ENCODE peak calls at places on chromosomes 7 and 10, in seven cellular contexts. One of them, this sample, is unnamed.

GRCh38 chr10:122368502-122369254 is 5.8 kb upstream of the PLEKHA1 start:
- DNase-seq in fibroblast of lung: no peak
- DNase-seq in astrocyte of the spinal cord: no peak
- DNase-seq in fibroblast of pulmonary artery: peak; percentile 20
- DNase-seq in HFF-Myc: no peak
- DNase-seq in colonic mucosa: peak; percentile 10
- DNase-seq in heart right ventricle: peak; percentile 26
- DNase-seq in this sample: no peak

GRCh38 chr7:157037635-157038034 is 27.2 kb upstream of the MNX1 start:
- DNase-seq in fibroblast of lung: no peak
- DNase-seq in astrocyte of the spinal cord: no peak
- DNase-seq in fibroblast of pulmonary artery: no peak
- DNase-seq in HFF-Myc: no peak
- DNase-seq in colonic mucosa: no peak
- DNase-seq in heart right ventricle: no peak
- DNase-seq in this sample: no peak

GRCh38 chr7:44548893-44549292 is 7.8 kb upstream of the NPC1L1 start:
- DNase-seq in fibroblast of lung: no peak
- DNase-seq in astrocyte of the spinal cord: no peak
- DNase-seq in fibroblast of pulmonary artery: no peak
- DNase-seq in HFF-Myc: no peak
- DNase-seq in colonic mucosa: no peak
- DNase-seq in heart right ventricle: no peak
- DNase-seq in this sample: no peak

GRCh38 chr10:27820637-27821036 is 75.0 kb upstream of the MKX start:
- DNase-seq in fibroblast of lung: no peak
- DNase-seq in astrocyte of the spinal cord: no peak
- DNase-seq in fibroblast of pulmonary artery: no peak
- DNase-seq in HFF-Myc: no peak
- DNase-seq in colonic mucosa: no peak
- DNase-seq in heart right ventricle: no peak
- DNase-seq in this sample: peak; percentile 8

GRCh38 chr10:13690281-13690825 is 103.6 kb downstream of the PRPF18 start:
- DNase-seq in fibroblast of lung: no peak
- DNase-seq in astrocyte of the spinal cord: peak; percentile 75
- DNase-seq in fibroblast of pulmonary artery: no peak
- DNase-seq in HFF-Myc: no peak
- DNase-seq in colonic mucosa: no peak
- DNase-seq in heart right ventricle: no peak
- DNase-seq in this sample: no peak

GRCh38 chr7:83655951-83656556 is 7.1 kb upstream of the SEMA3E start:
- DNase-seq in fibroblast of lung: peak; percentile 78
- DNase-seq in astrocyte of the spinal cord: peak; percentile 64
- DNase-seq in fibroblast of pulmonary artery: peak; percentile 75
- DNase-seq in HFF-Myc: no peak
- DNase-seq in colonic mucosa: peak; percentile 36
- DNase-seq in heart right ventricle: no peak
- DNase-seq in this sample: peak; percentile 14

GRCh38 chr7:127844707-127845331 is 186.4 kb downstream of the LRRC4 start:
- DNase-seq in fibroblast of lung: peak; percentile 23
- DNase-seq in astrocyte of the spinal cord: peak; percentile 47
- DNase-seq in fibroblast of pulmonary artery: peak; percentile 49
- DNase-seq in HFF-Myc: no peak
- DNase-seq in colonic mucosa: peak; percentile 55
- DNase-seq in heart right ventricle: peak; percentile 27
- DNase-seq in this sample: peak; percentile 9

GRCh38 chr7:117479480-117480224 is at the start of gene CFTR:
- DNase-seq in fibroblast of lung: no peak
- DNase-seq in astrocyte of the spinal cord: no peak
- DNase-seq in fibroblast of pulmonary artery: no peak
- DNase-seq in HFF-Myc: no peak
- DNase-seq in colonic mucosa: peak; percentile 78
- DNase-seq in heart right ventricle: peak; percentile 2
- DNase-seq in this sample: no peak

GRCh38 chr10:128062837-128063563 is 63.2 kb downstream of the MKI67 start:
- DNase-seq in fibroblast of lung: no peak
- DNase-seq in astrocyte of the spinal cord: no peak
- DNase-seq in fibroblast of pulmonary artery: peak; percentile 19
- DNase-seq in HFF-Myc: no peak
- DNase-seq in colonic mucosa: no peak
- DNase-seq in heart right ventricle: peak; percentile 55
- DNase-seq in this sample: no peak

GRCh38 chr10:44853148-44853734 is 57.9 kb upstream of the TMEM72 start:
- DNase-seq in fibroblast of lung: peak; percentile 58
- DNase-seq in astrocyte of the spinal cord: peak; percentile 30
- DNase-seq in fibroblast of pulmonary artery: peak; percentile 74
- DNase-seq in HFF-Myc: no peak
- DNase-seq in colonic mucosa: no peak
- DNase-seq in heart right ventricle: no peak
- DNase-seq in this sample: no peak

GRCh38 chr10:15035385-15036301 is 8.1 kb upstream of the OLAH start:
- DNase-seq in fibroblast of lung: peak; percentile 88
- DNase-seq in astrocyte of the spinal cord: peak; percentile 93
- DNase-seq in fibroblast of pulmonary artery: peak; percentile 29
- DNase-seq in HFF-Myc: peak; percentile 40
- DNase-seq in colonic mucosa: no peak
- DNase-seq in heart right ventricle: peak; percentile 14
- DNase-seq in this sample: peak; percentile 37

GRCh38 chr7:149635561-149636329 is 137.6 kb downstream of the ZNF467 start:
- DNase-seq in fibroblast of lung: no peak
- DNase-seq in astrocyte of the spinal cord: no peak
- DNase-seq in fibroblast of pulmonary artery: no peak
- DNase-seq in HFF-Myc: no peak
- DNase-seq in colonic mucosa: no peak
- DNase-seq in heart right ventricle: no peak
- DNase-seq in this sample: no peak

GRCh38 chr10:128211953-128212727 is 85.9 kb upstream of the MKI67 start:
- DNase-seq in fibroblast of lung: peak; percentile 54
- DNase-seq in astrocyte of the spinal cord: peak; percentile 37
- DNase-seq in fibroblast of pulmonary artery: peak; percentile 67
- DNase-seq in HFF-Myc: peak; percentile 11
- DNase-seq in colonic mucosa: peak; percentile 89
- DNase-seq in heart right ventricle: peak; percentile 73
- DNase-seq in this sample: peak; percentile 9

DNA sequence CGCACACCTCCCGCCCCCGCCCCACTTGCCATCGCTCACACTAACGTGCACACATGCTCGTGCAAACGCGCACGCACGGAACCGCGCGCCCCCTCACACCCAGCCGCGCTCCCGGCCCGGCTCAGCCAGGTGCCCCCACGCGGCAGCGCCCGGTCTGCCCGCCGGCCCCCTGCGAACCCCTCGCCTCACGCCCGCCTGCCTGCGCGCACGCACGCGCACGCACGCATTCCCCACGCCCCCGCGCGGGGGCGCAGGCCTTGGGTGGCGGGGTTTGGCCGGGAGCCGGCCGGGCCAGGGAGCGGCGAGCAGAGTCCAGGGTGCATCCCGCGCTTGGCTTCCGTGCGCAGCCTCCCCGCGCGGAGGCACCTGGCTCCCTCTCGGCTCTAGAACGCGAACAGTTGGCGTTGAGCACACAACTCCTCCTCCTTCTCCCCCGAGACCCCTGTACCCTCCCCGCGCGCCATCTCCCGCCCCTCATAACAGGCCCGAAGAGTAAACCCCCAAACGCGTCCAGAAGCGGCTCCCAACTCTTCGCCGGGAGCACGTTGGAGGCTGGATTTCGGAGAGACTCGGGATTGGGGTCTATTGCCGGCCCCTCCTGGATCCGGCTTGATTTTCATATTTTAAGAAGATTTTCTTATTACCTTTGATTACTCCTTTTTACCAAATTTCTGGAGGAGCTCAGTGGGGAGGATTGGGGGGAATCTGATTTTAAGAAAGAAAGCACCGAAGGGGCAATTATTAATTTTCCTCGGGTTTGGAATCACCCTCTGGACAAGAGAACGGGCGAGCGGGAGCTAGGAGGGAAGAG is 546 bp upstream of the SORCS3 start:
- DNase-seq in fibroblast of lung: no peak
- DNase-seq in astrocyte of the spinal cord: peak; percentile 14
- DNase-seq in fibroblast of pulmonary artery: no peak
- DNase-seq in HFF-Myc: no peak
- DNase-seq in colonic mucosa: no peak
- DNase-seq in heart right ventricle: no peak
- DNase-seq in this sample: no peak
- TF ChIP-seq CTCF in fibroblast of lung: no peak
- TF ChIP-seq CTCF in astrocyte of the spinal cord: no peak
- TF ChIP-seq CTCF in fibroblast of pulmonary artery: no peak
- TF ChIP-seq CTCF in HFF-Myc: no peak
- TF ChIP-seq CTCF in colonic mucosa: no peak
- TF ChIP-seq CTCF in heart right ventricle: no peak
- TF ChIP-seq CTCF in this sample: no peak

GRCh38 chr10:34641147-34641912 is 173.8 kb downstream of the PARD3 start:
- DNase-seq in fibroblast of lung: no peak
- DNase-seq in astrocyte of the spinal cord: no peak
- DNase-seq in fibroblast of pulmonary artery: no peak
- DNase-seq in HFF-Myc: no peak
- DNase-seq in colonic mucosa: peak; percentile 37
- DNase-seq in heart right ventricle: no peak
- DNase-seq in this sample: no peak

GRCh38 chr10:34644245-34644644 is 170.9 kb downstream of the PARD3 start:
- DNase-seq in fibroblast of lung: no peak
- DNase-seq in astrocyte of the spinal cord: no peak
- DNase-seq in fibroblast of pulmonary artery: no peak
- DNase-seq in HFF-Myc: no peak
- DNase-seq in colonic mucosa: no peak
- DNase-seq in heart right ventricle: no peak
- DNase-seq in this sample: no peak

GRCh38 chr10:34638405-34639054 is 176.6 kb downstream of the PARD3 start:
- DNase-seq in fibroblast of lung: peak; percentile 92
- DNase-seq in astrocyte of the spinal cord: peak; percentile 84
- DNase-seq in fibroblast of pulmonary artery: peak; percentile 94
- DNase-seq in HFF-Myc: peak; percentile 57
- DNase-seq in colonic mucosa: peak; percentile 88
- DNase-seq in heart right ventricle: peak; percentile 85
- DNase-seq in this sample: peak; percentile 40

GRCh38 chr10:34643620-34644019 is 171.5 kb downstream of the PARD3 start:
- DNase-seq in fibroblast of lung: no peak
- DNase-seq in astrocyte of the spinal cord: no peak
- DNase-seq in fibroblast of pulmonary artery: no peak
- DNase-seq in HFF-Myc: no peak
- DNase-seq in colonic mucosa: no peak
- DNase-seq in heart right ventricle: no peak
- DNase-seq in this sample: no peak

DNA sequence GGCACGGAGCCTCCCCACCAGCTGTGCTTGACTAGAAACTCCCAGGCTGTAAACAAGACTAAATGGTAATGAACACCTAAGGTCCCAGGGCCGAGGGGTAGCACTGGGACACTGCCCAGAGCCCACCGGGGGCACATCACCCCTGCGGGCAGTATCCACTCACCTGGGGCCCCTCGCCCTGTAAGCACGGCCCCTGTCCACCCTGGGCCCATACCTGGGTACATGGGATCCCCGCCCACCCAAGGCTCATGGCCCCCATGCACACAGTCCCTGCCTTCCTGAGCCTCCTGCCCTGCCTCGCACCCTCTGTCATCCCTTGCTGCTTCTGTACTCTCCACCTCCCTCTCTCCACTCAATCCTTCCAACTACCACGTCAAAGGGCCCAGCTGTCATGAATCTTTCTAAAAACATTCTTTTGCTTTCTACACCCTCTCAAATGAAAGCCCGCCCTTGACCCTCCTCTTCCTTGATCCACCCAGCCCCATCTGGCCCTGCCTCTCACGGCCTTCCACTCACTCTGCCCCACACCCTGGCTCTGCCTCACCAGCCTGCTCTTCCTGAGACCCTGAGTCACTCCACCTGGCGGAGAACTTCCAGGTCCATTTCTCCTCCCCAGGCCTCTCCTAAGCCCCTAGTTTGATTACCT is 173.1 kb downstream of the PARD3 start:
- DNase-seq in fibroblast of lung: no peak
- DNase-seq in astrocyte of the spinal cord: no peak
- DNase-seq in fibroblast of pulmonary artery: no peak
- DNase-seq in HFF-Myc: no peak
- DNase-seq in colonic mucosa: no peak
- DNase-seq in heart right ventricle: no peak
- DNase-seq in this sample: no peak
- H3K4me3 ChIP-seq in fibroblast of lung: no peak overlapping the region
- H3K4me3 ChIP-seq in astrocyte of the spinal cord: no peak overlapping the region
- H3K4me3 ChIP-seq in fibroblast of pulmonary artery: no peak overlapping the region
- H3K4me3 ChIP-seq in HFF-Myc: no peak overlapping the region
- H3K4me3 ChIP-seq in colonic mucosa: no peak overlapping the region
- H3K4me3 ChIP-seq in heart right ventricle: no peak overlapping the region
- H3K4me3 ChIP-seq in this sample: no peak overlapping the region

GRCh38 chr7:41731486-41732278 is 28.8 kb upstream of the INHBA start:
- DNase-seq in fibroblast of lung: no peak
- DNase-seq in astrocyte of the spinal cord: no peak
- DNase-seq in fibroblast of pulmonary artery: no peak
- DNase-seq in HFF-Myc: no peak
- DNase-seq in colonic mucosa: no peak
- DNase-seq in heart right ventricle: no peak
- DNase-seq in this sample: no peak

GRCh38 chr7:41730668-41731067 is 27.8 kb upstream of the INHBA start:
- DNase-seq in fibroblast of lung: peak; percentile 27
- DNase-seq in astrocyte of the spinal cord: no peak
- DNase-seq in fibroblast of pulmonary artery: no peak
- DNase-seq in HFF-Myc: no peak
- DNase-seq in colonic mucosa: no peak
- DNase-seq in heart right ventricle: no peak
- DNase-seq in this sample: no peak

GRCh38 chr7:41733063-41733398 is 30.1 kb upstream of the INHBA start:
- DNase-seq in fibroblast of lung: no peak
- DNase-seq in astrocyte of the spinal cord: no peak
- DNase-seq in fibroblast of pulmonary artery: no peak
- DNase-seq in HFF-Myc: no peak
- DNase-seq in colonic mucosa: no peak
- DNase-seq in heart right ventricle: no peak
- DNase-seq in this sample: no peak

GRCh38 chr7:41732279-41733062 is 29.6 kb upstream of the INHBA start:
- DNase-seq in fibroblast of lung: peak; percentile 53
- DNase-seq in astrocyte of the spinal cord: peak; percentile 29
- DNase-seq in fibroblast of pulmonary artery: peak; percentile 34
- DNase-seq in HFF-Myc: no peak
- DNase-seq in colonic mucosa: no peak
- DNase-seq in heart right ventricle: no peak
- DNase-seq in this sample: no peak
- TF ChIP-seq CTCF in fibroblast of lung: peak; percentile 40
- TF ChIP-seq CTCF in astrocyte of the spinal cord: peak; percentile 32
- TF ChIP-seq CTCF in fibroblast of pulmonary artery: peak; percentile 33
- TF ChIP-seq CTCF in HFF-Myc: peak; percentile 14
- TF ChIP-seq CTCF in colonic mucosa: no peak
- TF ChIP-seq CTCF in heart right ventricle: peak; percentile 46
- TF ChIP-seq CTCF in this sample: peak; percentile 40

GRCh38 chr7:26399309-26399610 is 107.6 kb downstream of the SNX10 start:
- DNase-seq in fibroblast of lung: peak; percentile 18
- DNase-seq in astrocyte of the spinal cord: peak; percentile 33
- DNase-seq in fibroblast of pulmonary artery: peak; percentile 22
- DNase-seq in HFF-Myc: no peak
- DNase-seq in colonic mucosa: no peak
- DNase-seq in heart right ventricle: no peak
- DNase-seq in this sample: no peak
- H3K4me3 ChIP-seq in fibroblast of lung: no peak overlapping the region
- H3K4me3 ChIP-seq in astrocyte of the spinal cord: peak overlapping the region; percentile 49
- H3K4me3 ChIP-seq in fibroblast of pulmonary artery: peak overlapping the region; percentile 55
- H3K4me3 ChIP-seq in HFF-Myc: peak overlapping the region; percentile 35
- H3K4me3 ChIP-seq in colonic mucosa: peak overlapping the region; percentile 61
- H3K4me3 ChIP-seq in heart right ventricle: peak overlapping the region; percentile 80
- H3K4me3 ChIP-seq in this sample: peak overlapping the region; percentile 63

GRCh38 chr7:2248984-2249694 is 7.1 kb downstream of the NUDT1 start:
- DNase-seq in fibroblast of lung: peak; percentile 93
- DNase-seq in astrocyte of the spinal cord: peak; percentile 98
- DNase-seq in fibroblast of pulmonary artery: peak; percentile 95
- DNase-seq in HFF-Myc: peak; percentile 91
- DNase-seq in colonic mucosa: peak; percentile 53
- DNase-seq in heart right ventricle: peak; percentile 64
- DNase-seq in this sample: no peak
- TF ChIP-seq CTCF in fibroblast of lung: peak; percentile 19
- TF ChIP-seq CTCF in astrocyte of the spinal cord: peak; percentile 34
- TF ChIP-seq CTCF in fibroblast of pulmonary artery: peak; percentile 6
- TF ChIP-seq CTCF in HFF-Myc: no peak
- TF ChIP-seq CTCF in colonic mucosa: no peak
- TF ChIP-seq CTCF in heart right ventricle: peak; percentile 18
- TF ChIP-seq CTCF in this sample: no peak

GRCh38 chr7:54811016-54811924 is 52.3 kb upstream of the SEC61G start:
- DNase-seq in fibroblast of lung: peak; percentile 91
- DNase-seq in astrocyte of the spinal cord: peak; percentile 90
- DNase-seq in fibroblast of pulmonary artery: peak; percentile 66
- DNase-seq in HFF-Myc: peak; percentile 84
- DNase-seq in colonic mucosa: no peak
- DNase-seq in heart right ventricle: no peak
- DNase-seq in this sample: peak; percentile 77
- H3K4me3 ChIP-seq in fibroblast of lung: no peak overlapping the region
- H3K4me3 ChIP-seq in astrocyte of the spinal cord: no peak overlapping the region
- H3K4me3 ChIP-seq in fibroblast of pulmonary artery: no peak overlapping the region
- H3K4me3 ChIP-seq in HFF-Myc: no peak overlapping the region
- H3K4me3 ChIP-seq in colonic mucosa: no peak overlapping the region
- H3K4me3 ChIP-seq in heart right ventricle: no peak overlapping the region
- H3K4me3 ChIP-seq in this sample: no peak overlapping the region